ENCODE peak calls at places on chromosomes 5 and 9, in six cellular contexts. H, P, S, K, M and C are unnamed samples.

GRCh38 chr5:126603402-126603991 is 2.8 kb downstream of the PHAX start:
- DNase-seq in S (no peak), K (no peak), M (no peak), H (no peak), P (no peak), C (no peak)

GRCh38 chr9:91960367-91960766 is 10.3 kb upstream of the ROR2 start:
- DNase-seq in M (no peak), S (no peak), H (no peak), K (no peak), P (no peak), C (no peak)

GRCh38 chr9:107932036-107932435 is 442.5 kb upstream of the KLF4 start:
- DNase-seq in K (no peak), P (no peak), S (no peak), M (no peak), H (peak), C (peak)

GRCh38 chr9:70823284-70823683 is 298.1 kb downstream of the TRPM3 start:
- DNase-seq in M (no peak), H (no peak), S (no peak), P (no peak), K (no peak), C (no peak)

GRCh38 chr9:103397868-103398600 is 402.9 kb downstream of the CYLC2 start:
- DNase-seq in H (peak), P (no peak), S (no peak), K (peak), M (no peak), C (peak)

GRCh38 chr5:164672931-164673694 is 1167.7 kb downstream of the MAT2B start:
- DNase-seq in K (no peak), S (no peak), H (no peak), M (no peak), P (no peak), C (peak)

GRCh38 chr5:143401846-143402463 is 1.5 kb downstream of the NR3C1 start:
- DNase-seq in K (peak), M (peak), S (no peak), P (no peak), H (no peak), C (peak)

GRCh38 chr9:122777935-122778671 is 10.6 kb upstream of the OR5C1 start:
- DNase-seq in P (no peak), M (no peak), H (peak), S (no peak), K (no peak), C (peak)

GRCh38 chr5:24222866-24223265 is 421.9 kb downstream of the CDH10 start:
- DNase-seq in P (no peak), M (no peak), H (peak), K (no peak), S (no peak), C (no peak)

GRCh38 chr5:176133289-176133870 is 104.8 kb upstream of the SIMC1 start:
- DNase-seq in M (no peak), H (no peak), K (no peak), S (no peak), P (no peak), C (no peak)

GRCh38 chr5:176133877-176134276 is 104.3 kb upstream of the SIMC1 start:
- DNase-seq in H (no peak), M (no peak), S (no peak), P (no peak), K (no peak), C (no peak)

GRCh38 chr5:176131771-176132170 is 106.5 kb upstream of the SIMC1 start:
- DNase-seq in M (no peak), P (no peak), K (no peak), H (no peak), S (no peak), C (no peak)

GRCh38 chr5:176134529-176135223 is 103.5 kb upstream of the SIMC1 start:
- DNase-seq in M (no peak), P (no peak), S (no peak), H (no peak), K (no peak), C (no peak)

GRCh38 chr5:176132471-176133288 is 105.5 kb upstream of the SIMC1 start:
- DNase-seq in S (no peak), M (no peak), P (no peak), H (no peak), K (peak), C (no peak)
- H3K4me3 ChIP-seq in S (no peak), M (no peak), P (no peak), H (no peak), K (peak), C (no peak)

GRCh38 chr5:10633271-10634049 is 69.6 kb downstream of the ANKRD33B start:
- DNase-seq in P (no peak), K (peak), S (no peak), H (no peak), M (peak), C (no peak)

GRCh38 chr5:10634056-10634455 is 70.2 kb downstream of the ANKRD33B start:
- DNase-seq in H (no peak), S (no peak), M (no peak), P (no peak), K (no peak), C (no peak)

GRCh38 chr5:10630126-10630525 is 66.3 kb downstream of the ANKRD33B start:
- DNase-seq in P (no peak), H (no peak), K (no peak), S (no peak), M (no peak), C (peak)

GRCh38 chr5:10631597-10631996 is 67.7 kb downstream of the ANKRD33B start:
- DNase-seq in H (no peak), M (no peak), K (no peak), S (no peak), P (no peak), C (no peak)

GRCh38 chr5:10632110-10632903 is 68.4 kb downstream of the ANKRD33B start:
- DNase-seq in S (no peak), H (peak), P (no peak), M (no peak), K (no peak), C (no peak)
- H3K4me3 ChIP-seq in S (peak), H (peak), P (no peak), M (no peak), K (no peak), C (no peak)

GRCh38 chr9:126147620-126148522 is 178.8 kb upstream of the MVB12B start:
- DNase-seq in M (no peak), H (no peak), S (peak), P (no peak), K (no peak), C (no peak)
- H3K4me3 ChIP-seq in M (no peak), H (no peak), S (no peak), P (no peak), K (no peak), C (no peak)

GRCh38 chr9:129200255-129200654 is 22.2 kb upstream of the IER5L start:
- DNase-seq in M (no peak), K (no peak), S (no peak), P (no peak), H (no peak), C (no peak)

GRCh38 chr9:129201289-129201688 is 23.2 kb upstream of the IER5L start:
- DNase-seq in P (no peak), H (no peak), M (no peak), S (no peak), K (no peak), C (no peak)

GRCh38 chr9:129195606-129196005 is 17.5 kb upstream of the IER5L start:
- DNase-seq in P (no peak), H (no peak), K (no peak), S (no peak), M (no peak), C (no peak)

GRCh38 chr9:129198737-129199435 is 20.8 kb upstream of the IER5L start:
- DNase-seq in M (no peak), P (no peak), H (no peak), S (no peak), K (no peak), C (no peak)

GRCh38 chr9:129197978-129198736 is 20.1 kb upstream of the IER5L start:
- DNase-seq in H (peak), M (peak), K (no peak), S (no peak), P (peak), C (no peak)
- H3K4me3 ChIP-seq in H (peak), M (no peak), K (no peak), S (no peak), P (no peak), C (no peak)